ENCODE peak calls at places on chromosomes 3 and 15, in four cellular contexts. C is mucosa of descending colon, Q is foreskin fibroblast, H is hepatocyte. S is an unnamed sample.

GRCh38 chr3:70992557-70992956 is 591.0 kb downstream of the FOXP1 start:
- DNase-seq in C (no peak), Q (no peak), H (no peak), S (no peak)

GRCh38 chr3:190059242-190059590 is 61.5 kb downstream of the P3H2 start:
- DNase-seq in C (no peak), Q (peak), H (no peak), S (no peak)

GRCh38 chr3:3125977-3126376 is 763 bp upstream of the TRNT1 start:
- DNase-seq in C (peak), Q (no peak), H (no peak), S (no peak)

GRCh38 chr3:126947429-126947828 is 35.5 kb upstream of the PLXNA1 start:
- DNase-seq in C (no peak), Q (no peak), H (no peak), S (no peak)

GRCh38 chr3:13280856-13281656 is 139.1 kb downstream of the NUP210 start:
- DNase-seq in C (no peak), Q (no peak), H (no peak), S (no peak)

GRCh38 chr3:130490246-130490645 is 26.7 kb upstream of the COL6A6 start:
- DNase-seq in C (no peak), Q (peak), H (no peak), S (no peak)

GRCh38 chr3:142029791-142030190 is 119.6 kb downstream of the TFDP2 start:
- DNase-seq in C (no peak), Q (no peak), H (no peak), S (no peak)

GRCh38 chr3:27171113-27171512 is 198.1 kb downstream of the NEK10 start:
- DNase-seq in C (no peak), Q (no peak), H (no peak), S (no peak)

GRCh38 chr3:127768346-127769008 is 53.8 kb downstream of the MGLL start:
- DNase-seq in C (peak), Q (peak), H (no peak), S (no peak)

DNA sequence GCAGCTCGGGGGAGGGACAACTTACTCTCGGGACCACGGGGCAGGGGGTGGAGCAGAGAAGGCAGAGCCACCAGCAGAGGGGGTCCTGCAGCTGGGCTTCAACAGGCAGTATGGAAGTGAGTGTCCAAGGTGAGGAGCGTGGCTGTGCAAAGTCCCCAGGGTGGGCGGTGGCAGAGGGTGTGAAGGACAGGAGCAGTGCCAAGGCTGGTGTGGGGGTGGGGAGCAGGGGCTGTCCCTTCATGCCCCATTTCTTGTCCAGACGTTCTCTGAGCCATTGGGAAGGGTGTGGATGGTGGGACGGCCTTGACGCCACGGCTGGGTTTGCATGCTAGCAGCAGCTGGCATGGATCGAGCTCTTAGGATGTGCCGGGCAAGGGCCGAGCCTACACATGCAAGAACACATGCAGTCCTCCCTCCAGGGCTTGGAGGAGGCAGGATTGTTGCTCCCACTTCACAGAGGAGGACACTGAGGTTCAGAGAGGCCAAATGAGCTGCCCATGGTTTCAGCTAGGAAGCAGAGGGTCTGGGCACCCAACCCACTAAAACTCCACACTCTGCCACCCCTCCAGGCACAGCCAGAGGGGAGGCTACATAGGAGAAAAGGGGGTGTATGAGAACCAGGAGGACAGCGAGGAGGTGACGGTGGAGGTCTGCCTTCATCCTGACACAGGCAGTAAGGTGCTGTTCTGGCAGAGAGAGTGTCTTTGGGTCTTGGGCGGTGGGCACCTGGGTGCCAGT is 93.6 kb downstream of the TBC1D2B start:
- DNase-seq in C (peak), Q (peak), H (no peak), S (no peak)
- TF ChIP-seq CTCF in C (no peak), Q (no peak), H (peak), S (no peak)

DNA sequence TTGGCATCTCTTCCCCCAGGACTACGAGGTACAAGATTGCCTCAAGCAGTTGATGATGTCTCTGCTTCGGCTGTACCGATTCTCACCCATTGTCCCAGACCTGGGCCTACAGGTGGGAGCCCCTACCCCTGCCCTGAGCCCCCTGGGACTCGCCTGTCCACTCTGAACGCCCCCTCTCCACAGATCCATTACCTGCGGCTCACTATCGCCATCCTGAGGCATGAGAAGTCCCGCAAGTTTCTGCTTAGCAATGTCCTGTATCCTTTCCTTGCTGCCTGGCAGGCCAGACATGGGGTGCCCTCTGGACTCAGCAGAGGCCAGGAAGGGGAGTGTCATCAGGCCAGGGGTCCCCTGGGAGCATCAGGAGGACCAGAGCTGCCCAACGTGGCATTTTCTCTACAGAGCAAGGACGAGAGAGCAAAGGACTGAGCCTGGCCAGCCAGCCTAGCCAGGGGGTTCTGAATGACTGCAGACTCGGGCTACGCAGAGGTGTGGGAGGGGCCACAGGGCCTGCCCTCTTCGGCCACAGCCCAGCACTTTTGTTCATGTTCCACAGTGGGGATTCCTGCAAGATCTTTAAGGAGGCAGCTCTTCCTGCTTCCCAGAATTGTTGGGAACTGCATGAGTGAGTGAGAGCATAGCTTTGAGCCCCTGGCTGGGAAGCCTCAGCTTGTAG is 11.2 kb downstream of the RNF123 start:
- DNase-seq in C (no peak), Q (no peak), H (no peak), S (no peak)
- TF ChIP-seq CTCF in C (no peak), Q (peak), H (no peak), S (no peak)

DNA sequence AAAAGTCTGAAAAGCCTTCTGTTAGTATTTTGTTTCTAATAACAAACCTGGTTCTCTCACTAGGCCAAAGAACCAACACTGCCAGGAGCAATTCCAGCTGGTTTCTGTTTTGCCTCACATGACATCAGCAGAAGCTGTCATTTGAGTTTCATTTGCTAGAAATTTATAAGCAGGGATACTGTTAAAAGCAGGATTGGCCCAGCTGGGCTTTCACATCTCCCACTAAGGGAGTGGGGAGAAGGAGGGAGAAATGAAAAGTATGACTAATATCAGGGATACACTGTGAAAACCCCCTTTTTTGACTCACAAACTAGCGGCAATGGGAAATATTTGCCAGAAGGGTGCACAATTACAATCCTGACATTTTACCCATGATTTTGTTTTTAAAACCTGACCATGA is 5.3 kb downstream of the CCDC80 start:
- DNase-seq in C (no peak), Q (peak), H (peak), S (no peak)
- TF ChIP-seq CTCF in C (no peak), Q (no peak), H (no peak), S (no peak)

DNA sequence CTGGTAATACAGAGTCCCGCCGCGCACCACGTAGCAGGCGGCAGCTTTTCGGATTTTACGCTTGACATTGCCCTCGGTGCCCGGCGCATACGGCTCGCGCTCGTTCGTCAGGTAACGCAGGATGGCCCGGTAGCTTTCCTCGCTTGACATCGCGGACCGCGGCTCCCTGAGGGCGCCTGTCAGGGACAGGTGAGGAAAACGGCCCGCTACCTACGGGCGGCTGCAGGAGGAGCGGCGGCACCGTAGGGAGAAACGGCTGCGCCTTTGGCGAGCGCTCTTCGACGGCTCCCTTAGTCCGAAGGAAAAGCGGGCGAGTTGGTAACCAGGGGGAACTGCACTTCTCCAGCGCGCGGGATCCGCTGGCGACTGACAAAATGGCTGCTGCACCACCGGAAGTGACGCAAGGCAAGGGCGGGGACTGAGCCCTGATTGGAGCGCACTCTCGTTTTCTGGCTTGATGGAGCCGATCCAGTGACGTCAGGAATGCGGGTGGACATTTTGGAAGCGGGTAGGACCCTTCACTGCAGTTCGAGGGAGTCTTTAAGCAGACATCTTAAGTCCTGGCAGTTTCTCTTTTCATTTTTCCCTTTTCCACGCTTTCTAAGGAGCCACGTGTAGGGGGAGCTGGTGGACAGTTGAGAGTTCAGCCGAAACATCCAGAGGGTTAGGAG is at the start of gene ZBTB11:
- DNase-seq in C (peak), Q (peak), H (peak), S (peak)
- TF ChIP-seq CTCF in C (peak), Q (peak), H (peak), S (peak)

DNA sequence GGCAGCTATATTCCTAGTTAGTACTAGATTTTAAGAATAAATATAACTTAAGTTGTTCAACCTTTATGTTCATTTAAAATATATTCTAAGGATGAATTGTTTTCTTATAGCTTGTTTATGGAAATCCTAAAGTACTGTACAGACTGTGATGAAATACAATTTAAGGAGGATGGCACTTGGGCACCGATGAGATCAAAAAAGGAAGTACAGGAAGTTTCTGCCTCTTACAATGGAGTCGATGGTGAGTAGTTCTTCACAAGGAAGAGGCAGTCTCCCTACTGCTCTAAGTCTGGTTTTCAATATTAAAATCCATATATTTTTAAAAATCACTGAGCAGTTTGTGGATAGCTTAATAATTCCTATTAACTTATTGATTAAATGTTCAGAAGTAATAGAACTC is 29.6 kb downstream of the CALML4 start:
- DNase-seq in C (no peak), Q (no peak), H (no peak), S (no peak)
- TF ChIP-seq CTCF in C (no peak), Q (no peak), H (no peak), S (no peak)

GRCh38 chr3:180601688-180602666 is at the start of gene TTC14:
- DNase-seq in C (peak), Q (peak), H (peak), S (peak)
- TF ChIP-seq CTCF in C (no peak), Q (no peak), H (no peak), S (no peak)

GRCh38 chr3:183637106-183637486 is 1.7 kb downstream of the KLHL24 start:
- DNase-seq in C (no peak), Q (no peak), H (no peak), S (no peak)

GRCh38 chr3:183635431-183636220 is at the start of gene KLHL24:
- DNase-seq in C (peak), Q (peak), H (peak), S (peak)

GRCh38 chr3:183636221-183637105 is 1.0 kb downstream of the KLHL24 start:
- DNase-seq in C (peak), Q (peak), H (peak), S (peak)

GRCh38 chr3:183635107-183635430 is 354 bp upstream of the KLHL24 start:
- DNase-seq in C (no peak), Q (no peak), H (no peak), S (no peak)

GRCh38 chr3:183638092-183638644 is 2.7 kb downstream of the KLHL24 start:
- DNase-seq in C (no peak), Q (no peak), H (no peak), S (no peak)
- TF ChIP-seq CTCF in C (no peak), Q (no peak), H (no peak), S (no peak)

GRCh38 chr15:80996247-80996646 is 4.5 kb upstream of the TLNRD1 start:
- DNase-seq in C (no peak), Q (peak), H (no peak), S (no peak)
- TF ChIP-seq CTCF in C (no peak), Q (peak), H (peak), S (peak)

GRCh38 chr15:92690370-92690769 is 34.8 kb upstream of the FAM174B start:
- DNase-seq in C (no peak), Q (no peak), H (no peak), S (no peak)

GRCh38 chr15:92696096-92696495 is 40.5 kb upstream of the FAM174B start:
- DNase-seq in C (no peak), Q (no peak), H (no peak), S (no peak)

GRCh38 chr15:92693922-92694331 is 38.4 kb upstream of the FAM174B start:
- DNase-seq in C (no peak), Q (no peak), H (peak), S (peak)
- TF ChIP-seq CTCF in C (no peak), Q (peak), H (peak), S (no peak)